ENCODE peak calls at places on chromosome 7, in eight cellular contexts. O is cardiac muscle cell; U is left cardiac atrium; H is PC-3; G is CMK; S is stimulated activated CD4-positive, alpha-beta T cell treated with anti-CD3 and anti-CD28 coated beads, Interleukin-4, amount 100 ng/mL, for 4 hours; V is RWPE1; J is activated CD4-positive, alpha-beta T cell treated with anti-CD3 and anti-CD28 coated beads for 24 hours. M is an unnamed sample.

GRCh38 chr7:106070567-106071254 is 41.4 kb downstream of the SYPL1 start:
- DNase-seq in G (no peak), S (no peak), O (no peak), J (no peak), V (no peak), U (no peak), H (no peak), M (no peak)

GRCh38 chr7:29270979-29271658 is 76.5 kb downstream of the CHN2 start:
- DNase-seq in U (no peak), H (peak; percentile 15), G (no peak), J (no peak), O (no peak), V (no peak), S (no peak), M (no peak)

GRCh38 chr7:75638607-75639070 is 100.1 kb downstream of the HIP1 start:
- DNase-seq in H (peak; percentile 35), G (no peak), U (peak; percentile 72), O (peak; percentile 78), J (no peak), S (no peak), V (peak; percentile 53), M (no peak)

GRCh38 chr7:157692156-157693011 is 355.6 kb downstream of the DNAJB6 start:
- DNase-seq in O (no peak), S (no peak), U (no peak), J (no peak), V (no peak), H (no peak), G (no peak), M (no peak)

GRCh38 chr7:158740013-158740656 is 35.5 kb upstream of the NCAPG2 start:
- DNase-seq in O (no peak), S (no peak), H (peak; percentile 81), G (no peak), U (peak; percentile 56), V (peak; percentile 21), J (no peak), M (peak; percentile 34)

GRCh38 chr7:30134523-30135270 is at the start of gene MTURN:
- DNase-seq in V (peak; percentile 99), U (peak; percentile 93), J (peak; percentile 69), O (peak; percentile 90), G (no peak), H (peak; percentile 73), S (peak; percentile 84), M (peak; percentile 72)

GRCh38 chr7:33979807-33980355 is 74.5 kb downstream of the BMPER start:
- DNase-seq in O (no peak), U (no peak), V (peak; percentile 77), G (no peak), H (peak; percentile 63), J (no peak), S (no peak), M (no peak)

GRCh38 chr7:87146740-87147386 is 5.4 kb upstream of the DMTF1 start:
- DNase-seq in S (no peak), V (no peak), G (no peak), O (no peak), U (peak; percentile 32), H (no peak), J (no peak), M (no peak)

GRCh38 chr7:149815121-149815520 is 23.1 kb upstream of the ZNF862 start:
- DNase-seq in V (no peak), O (no peak), U (no peak), S (no peak), J (no peak), H (no peak), G (no peak), M (no peak)

GRCh38 chr7:48426966-48427555 is 255.8 kb downstream of the ABCA13 start:
- DNase-seq in O (no peak), G (no peak), S (no peak), H (peak; percentile 98), V (peak; percentile 91), J (no peak), U (no peak), M (no peak)

M was measured in stromal cell of bone marrow.